ENCODE peak calls at places on chromosomes 3 and 15, in four cellular contexts. I, G, R and A are unnamed samples.

GRCh38 chr3:190401943-190402342 is 14.0 kb downstream of the CLDN16 start:
- DNase-seq in I (no peak), G (no peak), R (no peak), A (no peak)

GRCh38 chr3:128970741-128971048 is 23.2 kb downstream of the CFAP92 start:
- DNase-seq in I (no peak), G (no peak), R (no peak), A (no peak)

GRCh38 chr15:28992996-28993719 is 107.4 kb downstream of the APBA2 start:
- DNase-seq in I (no peak), G (peak), R (no peak), A (no peak)

GRCh38 chr15:80776420-80777045 is 2.6 kb upstream of the CEMIP start:
- DNase-seq in I (peak), G (peak), R (peak), A (no peak)

GRCh38 chr15:38705421-38706219 is 141.0 kb upstream of the RASGRP1 start:
- DNase-seq in I (no peak), G (no peak), R (no peak), A (no peak)

GRCh38 chr3:198079771-198080520 is 119.9 kb downstream of the LMLN start:
- DNase-seq in I (no peak), G (peak), R (no peak), A (no peak)

GRCh38 chr3:158808697-158809096 is 6.8 kb downstream of the MFSD1 start:
- DNase-seq in I (no peak), G (peak), R (no peak), A (no peak)

GRCh38 chr3:10557783-10558373 is 52.5 kb upstream of the ATP2B2 start:
- DNase-seq in I (no peak), G (peak), R (peak), A (no peak)

GRCh38 chr15:100171411-100171810 is 170.4 kb downstream of the ADAMTS17 start:
- DNase-seq in I (no peak), G (no peak), R (no peak), A (no peak)

GRCh38 chr3:42649783-42650182 is 3.7 kb upstream of the ZBTB47 start:
- DNase-seq in I (no peak), G (no peak), R (no peak), A (no peak)

GRCh38 chr3:119297169-119297568 is 3.0 kb downstream of the ARHGAP31 start:
- DNase-seq in I (no peak), G (peak), R (no peak), A (no peak)

GRCh38 chr3:73681610-73682009 is 56.9 kb upstream of the PDZRN3 start:
- DNase-seq in I (no peak), G (peak), R (no peak), A (peak)

GRCh38 chr3:122730240-122730639 is 49.6 kb downstream of the PARP14 start:
- DNase-seq in I (no peak), G (no peak), R (no peak), A (no peak)

GRCh38 chr3:127721536-127721935 is 48.8 kb downstream of the ABTB1 start:
- DNase-seq in I (no peak), G (no peak), R (no peak), A (no peak)

GRCh38 chr15:44010114-44010513 is 183.3 kb downstream of the WDR76 start:
- DNase-seq in I (no peak), G (peak), R (peak), A (peak)

GRCh38 chr3:156307704-156308103 is 187.3 kb downstream of the KCNAB1 start:
- DNase-seq in I (no peak), G (peak), R (peak), A (peak)

GRCh38 chr15:70277556-70277955 is 179.8 kb upstream of the TLE3 start:
- DNase-seq in I (no peak), G (no peak), R (no peak), A (no peak)

GRCh38 chr15:81491414-81492101 is 117.5 kb upstream of the TMC3 start:
- DNase-seq in I (no peak), G (no peak), R (no peak), A (no peak)

GRCh38 chr3:57596495-57597239 is 477 bp downstream of the ARF4 start:
- DNase-seq in I (peak), G (peak), R (peak), A (peak)

GRCh38 chr3:15241341-15241740 is 35.3 kb downstream of the CAPN7 start:
- DNase-seq in I (peak), G (peak), R (no peak), A (no peak)

GRCh38 chr3:177470200-177470941 is 273.1 kb upstream of the TBL1XR1 start:
- DNase-seq in I (no peak), G (peak), R (no peak), A (no peak)

GRCh38 chr15:32802296-32802936 is 84.6 kb downstream of the GREM1 start:
- DNase-seq in I (no peak), G (peak), R (peak), A (peak)

GRCh38 chr15:79099692-79100091 is 9.1 kb upstream of the RASGRF1 start:
- DNase-seq in I (no peak), G (peak), R (no peak), A (no peak)

GRCh38 chr3:124859025-124859424 is 28.1 kb downstream of the ITGB5 start:
- DNase-seq in I (no peak), G (peak), R (peak), A (no peak)

GRCh38 chr3:127456471-127457093 is 134.0 kb downstream of the TPRA1 start:
- DNase-seq in I (no peak), G (peak), R (no peak), A (no peak)

GRCh38 chr15:28979208-28979891 is 93.6 kb downstream of the APBA2 start:
- DNase-seq in I (no peak), G (no peak), R (no peak), A (no peak)

GRCh38 chr15:77034620-77035467 is 36.1 kb downstream of the TSPAN3 start:
- DNase-seq in I (peak), G (peak), R (no peak), A (no peak)

GRCh38 chr15:25933456-25934158 is 70.5 kb upstream of the ATP10A start:
- DNase-seq in I (peak), G (peak), R (peak), A (peak)

GRCh38 chr3:41652506-41652905 is 309.4 kb downstream of the ULK4 start:
- DNase-seq in I (no peak), G (no peak), R (no peak), A (no peak)

GRCh38 chr3:183486472-183486871 is 58.1 kb upstream of the MCF2L2 start:
- DNase-seq in I (no peak), G (no peak), R (no peak), A (no peak)

GRCh38 chr3:46978985-46979944 is at the start of gene NBEAL2:
- DNase-seq in I (peak), G (peak), R (peak), A (peak)
- TF ChIP-seq CTCF in I (no peak), G (no peak), R (no peak), A (no peak)

GRCh38 chr15:85475711-85476110 is 95.3 kb downstream of the AKAP13 start:
- DNase-seq in I (no peak), G (no peak), R (no peak), A (no peak)

GRCh38 chr15:85477061-85477460 is 96.7 kb downstream of the AKAP13 start:
- DNase-seq in I (no peak), G (no peak), R (no peak), A (no peak)

GRCh38 chr15:85475317-85475701 is 94.9 kb downstream of the AKAP13 start:
- DNase-seq in I (no peak), G (no peak), R (no peak), A (no peak)

GRCh38 chr15:85479071-85479647 is 98.8 kb downstream of the AKAP13 start:
- DNase-seq in I (no peak), G (peak), R (peak), A (no peak)

GRCh38 chr15:85477730-85478129 is 97.3 kb downstream of the AKAP13 start:
- DNase-seq in I (no peak), G (peak), R (peak), A (no peak)
- TF ChIP-seq CTCF in I (no peak), G (peak), R (peak), A (no peak)

DNA sequence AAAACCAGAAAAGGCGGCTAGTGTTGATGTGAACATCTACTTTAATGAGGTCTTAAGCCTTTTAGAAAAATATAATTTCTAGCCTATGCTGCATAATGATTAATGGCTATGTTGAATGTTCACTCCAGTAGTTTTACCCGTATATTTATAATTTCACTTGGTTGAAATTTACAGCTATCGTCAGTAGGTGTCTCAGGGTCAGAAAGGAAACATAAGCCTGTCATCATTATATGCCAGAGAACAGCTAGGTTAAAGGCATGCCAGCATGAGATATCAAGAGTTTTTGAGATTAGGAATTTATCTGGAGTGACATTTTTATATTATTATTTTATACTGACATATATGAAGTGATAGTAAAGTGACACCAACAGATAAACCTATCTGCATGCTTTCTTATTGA is 904.1 kb downstream of the OTOL1 start:
- DNase-seq in I (no peak), G (peak), R (no peak), A (no peak)
- TF ChIP-seq CTCF in I (no peak), G (no peak), R (no peak), A (no peak)

GRCh38 chr3:81245505-81245904 is 515.9 kb downstream of the GBE1 start:
- DNase-seq in I (no peak), G (peak), R (no peak), A (no peak)

GRCh38 chr3:81237193-81237592 is 524.3 kb downstream of the GBE1 start:
- DNase-seq in I (no peak), G (no peak), R (no peak), A (no peak)

GRCh38 chr3:81244196-81244595 is 517.2 kb downstream of the GBE1 start:
- DNase-seq in I (no peak), G (no peak), R (no peak), A (no peak)

GRCh38 chr3:81245043-81245442 is 516.4 kb downstream of the GBE1 start:
- DNase-seq in I (no peak), G (peak), R (no peak), A (no peak)

DNA sequence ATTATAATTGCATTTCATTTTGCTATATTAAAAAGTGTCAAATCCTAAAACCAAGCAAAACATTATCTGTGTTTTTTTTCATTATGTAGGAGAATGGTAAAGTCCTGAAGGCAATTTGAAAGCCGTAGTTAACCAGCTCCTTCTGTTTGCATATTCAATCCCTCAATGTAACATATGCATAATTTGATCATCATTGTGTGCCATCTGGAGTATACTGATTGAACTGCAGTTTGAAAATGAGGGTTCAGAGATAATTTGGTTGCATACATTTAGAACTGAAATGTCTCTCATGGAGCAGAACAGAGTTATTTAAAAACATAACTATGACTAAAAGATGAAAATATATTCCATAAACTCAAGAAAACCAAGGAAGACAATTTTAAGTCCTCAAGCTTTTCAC is 518.6 kb downstream of the GBE1 start:
- DNase-seq in I (no peak), G (peak), R (no peak), A (no peak)
- TF ChIP-seq CTCF in I (no peak), G (peak), R (peak), A (peak)